ENCODE peak calls at places on chromosomes 2 and 18, in ten cellular contexts. One of them, this sample, is unnamed.

GRCh38 chr2:37713258-37713700 is 41.8 kb upstream of the CDC42EP3 start:
- DNase-seq in stimulated activated CD4-positive, alpha-beta T cell treated with anti-CD3 and anti-CD28 coated beads, Interleukin-4, amount 100 ng/mL, for 4 hours: no peak
- DNase-seq in HEK293T: no peak
- DNase-seq in GF-D8: no peak
- DNase-seq in stimulated activated CD8-positive, alpha-beta memory T cell treated with anti-CD3 and anti-CD28 coated beads, Interleukin-2, amount 100 ng/mL, for 48 hours: no peak
- DNase-seq in NCI-H446: no peak
- DNase-seq in HCT116: no peak
- DNase-seq in ELR: peak
- DNase-seq in endothelial cell of umbilical vein: no peak
- DNase-seq in PC-9: no peak
- DNase-seq in this sample: no peak

GRCh38 chr2:95348609-95349567 is 51.7 kb downstream of the KCNIP3 start:
- DNase-seq in stimulated activated CD4-positive, alpha-beta T cell treated with anti-CD3 and anti-CD28 coated beads, Interleukin-4, amount 100 ng/mL, for 4 hours: no peak
- DNase-seq in HEK293T: no peak
- DNase-seq in GF-D8: no peak
- DNase-seq in stimulated activated CD8-positive, alpha-beta memory T cell treated with anti-CD3 and anti-CD28 coated beads, Interleukin-2, amount 100 ng/mL, for 48 hours: no peak
- DNase-seq in NCI-H446: no peak
- DNase-seq in HCT116: no peak
- DNase-seq in ELR: peak
- DNase-seq in endothelial cell of umbilical vein: no peak
- DNase-seq in PC-9: no peak
- DNase-seq in this sample: no peak

GRCh38 chr2:70069049-70069448 is 18.2 kb upstream of the PCBP1 start:
- DNase-seq in stimulated activated CD4-positive, alpha-beta T cell treated with anti-CD3 and anti-CD28 coated beads, Interleukin-4, amount 100 ng/mL, for 4 hours: peak
- DNase-seq in HEK293T: no peak
- DNase-seq in GF-D8: no peak
- DNase-seq in stimulated activated CD8-positive, alpha-beta memory T cell treated with anti-CD3 and anti-CD28 coated beads, Interleukin-2, amount 100 ng/mL, for 48 hours: peak
- DNase-seq in NCI-H446: no peak
- DNase-seq in HCT116: no peak
- DNase-seq in ELR: peak
- DNase-seq in endothelial cell of umbilical vein: no peak
- DNase-seq in PC-9: no peak
- DNase-seq in this sample: no peak

GRCh38 chr2:1548910-1549673 is 135.8 kb downstream of the TPO start:
- DNase-seq in stimulated activated CD4-positive, alpha-beta T cell treated with anti-CD3 and anti-CD28 coated beads, Interleukin-4, amount 100 ng/mL, for 4 hours: no peak
- DNase-seq in HEK293T: no peak
- DNase-seq in GF-D8: no peak
- DNase-seq in stimulated activated CD8-positive, alpha-beta memory T cell treated with anti-CD3 and anti-CD28 coated beads, Interleukin-2, amount 100 ng/mL, for 48 hours: no peak
- DNase-seq in NCI-H446: no peak
- DNase-seq in HCT116: no peak
- DNase-seq in ELR: peak
- DNase-seq in endothelial cell of umbilical vein: no peak
- DNase-seq in PC-9: no peak
- DNase-seq in this sample: no peak

GRCh38 chr2:237464757-237465391 is 22.2 kb upstream of the MLPH start:
- DNase-seq in stimulated activated CD4-positive, alpha-beta T cell treated with anti-CD3 and anti-CD28 coated beads, Interleukin-4, amount 100 ng/mL, for 4 hours: no peak
- DNase-seq in HEK293T: no peak
- DNase-seq in GF-D8: no peak
- DNase-seq in stimulated activated CD8-positive, alpha-beta memory T cell treated with anti-CD3 and anti-CD28 coated beads, Interleukin-2, amount 100 ng/mL, for 48 hours: no peak
- DNase-seq in NCI-H446: no peak
- DNase-seq in HCT116: no peak
- DNase-seq in ELR: peak
- DNase-seq in endothelial cell of umbilical vein: no peak
- DNase-seq in PC-9: no peak
- DNase-seq in this sample: no peak

GRCh38 chr18:7568426-7568825 is 1.3 kb downstream of the PTPRM start:
- DNase-seq in stimulated activated CD4-positive, alpha-beta T cell treated with anti-CD3 and anti-CD28 coated beads, Interleukin-4, amount 100 ng/mL, for 4 hours: no peak
- DNase-seq in HEK293T: peak
- DNase-seq in GF-D8: no peak
- DNase-seq in stimulated activated CD8-positive, alpha-beta memory T cell treated with anti-CD3 and anti-CD28 coated beads, Interleukin-2, amount 100 ng/mL, for 48 hours: no peak
- DNase-seq in NCI-H446: no peak
- DNase-seq in HCT116: no peak
- DNase-seq in ELR: peak
- DNase-seq in endothelial cell of umbilical vein: peak
- DNase-seq in PC-9: no peak
- DNase-seq in this sample: no peak

GRCh38 chr2:159185401-159186130 is 100.9 kb downstream of the WDSUB1 start:
- DNase-seq in stimulated activated CD4-positive, alpha-beta T cell treated with anti-CD3 and anti-CD28 coated beads, Interleukin-4, amount 100 ng/mL, for 4 hours: no peak
- DNase-seq in HEK293T: peak
- DNase-seq in GF-D8: no peak
- DNase-seq in stimulated activated CD8-positive, alpha-beta memory T cell treated with anti-CD3 and anti-CD28 coated beads, Interleukin-2, amount 100 ng/mL, for 48 hours: no peak
- DNase-seq in NCI-H446: no peak
- DNase-seq in HCT116: peak
- DNase-seq in ELR: peak
- DNase-seq in endothelial cell of umbilical vein: peak
- DNase-seq in PC-9: no peak
- DNase-seq in this sample: peak

GRCh38 chr18:64219511-64219910 is 70.6 kb upstream of the LINC00305 start:
- DNase-seq in stimulated activated CD4-positive, alpha-beta T cell treated with anti-CD3 and anti-CD28 coated beads, Interleukin-4, amount 100 ng/mL, for 4 hours: no peak
- DNase-seq in HEK293T: no peak
- DNase-seq in GF-D8: no peak
- DNase-seq in stimulated activated CD8-positive, alpha-beta memory T cell treated with anti-CD3 and anti-CD28 coated beads, Interleukin-2, amount 100 ng/mL, for 48 hours: no peak
- DNase-seq in NCI-H446: no peak
- DNase-seq in HCT116: no peak
- DNase-seq in ELR: no peak
- DNase-seq in endothelial cell of umbilical vein: no peak
- DNase-seq in PC-9: no peak
- DNase-seq in this sample: no peak

GRCh38 chr2:143937563-143938346 is 582.2 kb downstream of the ZEB2 start:
- DNase-seq in stimulated activated CD4-positive, alpha-beta T cell treated with anti-CD3 and anti-CD28 coated beads, Interleukin-4, amount 100 ng/mL, for 4 hours: no peak
- DNase-seq in HEK293T: peak
- DNase-seq in GF-D8: no peak
- DNase-seq in stimulated activated CD8-positive, alpha-beta memory T cell treated with anti-CD3 and anti-CD28 coated beads, Interleukin-2, amount 100 ng/mL, for 48 hours: no peak
- DNase-seq in NCI-H446: no peak
- DNase-seq in HCT116: no peak
- DNase-seq in ELR: no peak
- DNase-seq in endothelial cell of umbilical vein: peak
- DNase-seq in PC-9: no peak
- DNase-seq in this sample: no peak

GRCh38 chr2:166627893-166628292 is 133.8 kb upstream of the SCN7A start:
- DNase-seq in stimulated activated CD4-positive, alpha-beta T cell treated with anti-CD3 and anti-CD28 coated beads, Interleukin-4, amount 100 ng/mL, for 4 hours: no peak
- DNase-seq in HEK293T: no peak
- DNase-seq in GF-D8: no peak
- DNase-seq in stimulated activated CD8-positive, alpha-beta memory T cell treated with anti-CD3 and anti-CD28 coated beads, Interleukin-2, amount 100 ng/mL, for 48 hours: no peak
- DNase-seq in NCI-H446: no peak
- DNase-seq in HCT116: no peak
- DNase-seq in ELR: no peak
- DNase-seq in endothelial cell of umbilical vein: no peak
- DNase-seq in PC-9: no peak
- DNase-seq in this sample: no peak

GRCh38 chr2:149383340-149383739 is 53.0 kb downstream of the LYPD6 start:
- DNase-seq in stimulated activated CD4-positive, alpha-beta T cell treated with anti-CD3 and anti-CD28 coated beads, Interleukin-4, amount 100 ng/mL, for 4 hours: no peak
- DNase-seq in HEK293T: no peak
- DNase-seq in GF-D8: no peak
- DNase-seq in stimulated activated CD8-positive, alpha-beta memory T cell treated with anti-CD3 and anti-CD28 coated beads, Interleukin-2, amount 100 ng/mL, for 48 hours: no peak
- DNase-seq in NCI-H446: no peak
- DNase-seq in HCT116: no peak
- DNase-seq in ELR: peak
- DNase-seq in endothelial cell of umbilical vein: no peak
- DNase-seq in PC-9: no peak
- DNase-seq in this sample: no peak

GRCh38 chr2:171109571-171109970 is 51.1 kb downstream of the TLK1 start:
- DNase-seq in stimulated activated CD4-positive, alpha-beta T cell treated with anti-CD3 and anti-CD28 coated beads, Interleukin-4, amount 100 ng/mL, for 4 hours: no peak
- DNase-seq in HEK293T: no peak
- DNase-seq in GF-D8: no peak
- DNase-seq in stimulated activated CD8-positive, alpha-beta memory T cell treated with anti-CD3 and anti-CD28 coated beads, Interleukin-2, amount 100 ng/mL, for 48 hours: no peak
- DNase-seq in NCI-H446: no peak
- DNase-seq in HCT116: no peak
- DNase-seq in ELR: no peak
- DNase-seq in endothelial cell of umbilical vein: no peak
- DNase-seq in PC-9: no peak
- DNase-seq in this sample: no peak

GRCh38 chr2:120239488-120240287 is 13.0 kb upstream of the RALB start:
- DNase-seq in stimulated activated CD4-positive, alpha-beta T cell treated with anti-CD3 and anti-CD28 coated beads, Interleukin-4, amount 100 ng/mL, for 4 hours: no peak
- DNase-seq in HEK293T: no peak
- DNase-seq in GF-D8: no peak
- DNase-seq in stimulated activated CD8-positive, alpha-beta memory T cell treated with anti-CD3 and anti-CD28 coated beads, Interleukin-2, amount 100 ng/mL, for 48 hours: no peak
- DNase-seq in NCI-H446: no peak
- DNase-seq in HCT116: no peak
- DNase-seq in ELR: peak
- DNase-seq in endothelial cell of umbilical vein: peak
- DNase-seq in PC-9: peak
- DNase-seq in this sample: no peak

GRCh38 chr2:181457121-181457740 is at the start of gene ITGA4:
- DNase-seq in stimulated activated CD4-positive, alpha-beta T cell treated with anti-CD3 and anti-CD28 coated beads, Interleukin-4, amount 100 ng/mL, for 4 hours: peak
- DNase-seq in HEK293T: peak
- DNase-seq in GF-D8: peak
- DNase-seq in stimulated activated CD8-positive, alpha-beta memory T cell treated with anti-CD3 and anti-CD28 coated beads, Interleukin-2, amount 100 ng/mL, for 48 hours: peak
- DNase-seq in NCI-H446: peak
- DNase-seq in HCT116: no peak
- DNase-seq in ELR: peak
- DNase-seq in endothelial cell of umbilical vein: peak
- DNase-seq in PC-9: peak
- DNase-seq in this sample: peak

GRCh38 chr2:240327566-240327965 is 107.9 kb upstream of the GPC1 start:
- DNase-seq in stimulated activated CD4-positive, alpha-beta T cell treated with anti-CD3 and anti-CD28 coated beads, Interleukin-4, amount 100 ng/mL, for 4 hours: no peak
- DNase-seq in HEK293T: no peak
- DNase-seq in GF-D8: no peak
- DNase-seq in stimulated activated CD8-positive, alpha-beta memory T cell treated with anti-CD3 and anti-CD28 coated beads, Interleukin-2, amount 100 ng/mL, for 48 hours: no peak
- DNase-seq in NCI-H446: no peak
- DNase-seq in HCT116: no peak
- DNase-seq in ELR: no peak
- DNase-seq in endothelial cell of umbilical vein: no peak
- DNase-seq in PC-9: no peak
- DNase-seq in this sample: no peak

GRCh38 chr18:3305354-3305762 is 43.4 kb downstream of the MYL12B start:
- DNase-seq in stimulated activated CD4-positive, alpha-beta T cell treated with anti-CD3 and anti-CD28 coated beads, Interleukin-4, amount 100 ng/mL, for 4 hours: no peak
- DNase-seq in HEK293T: no peak
- DNase-seq in GF-D8: no peak
- DNase-seq in stimulated activated CD8-positive, alpha-beta memory T cell treated with anti-CD3 and anti-CD28 coated beads, Interleukin-2, amount 100 ng/mL, for 48 hours: peak
- DNase-seq in NCI-H446: no peak
- DNase-seq in HCT116: no peak
- DNase-seq in ELR: peak
- DNase-seq in endothelial cell of umbilical vein: peak
- DNase-seq in PC-9: peak
- DNase-seq in this sample: no peak

GRCh38 chr2:230512955-230513748 is 97.2 kb downstream of the SP100 start:
- DNase-seq in stimulated activated CD4-positive, alpha-beta T cell treated with anti-CD3 and anti-CD28 coated beads, Interleukin-4, amount 100 ng/mL, for 4 hours: no peak
- DNase-seq in HEK293T: no peak
- DNase-seq in GF-D8: no peak
- DNase-seq in stimulated activated CD8-positive, alpha-beta memory T cell treated with anti-CD3 and anti-CD28 coated beads, Interleukin-2, amount 100 ng/mL, for 48 hours: no peak
- DNase-seq in NCI-H446: no peak
- DNase-seq in HCT116: no peak
- DNase-seq in ELR: peak
- DNase-seq in endothelial cell of umbilical vein: peak
- DNase-seq in PC-9: peak
- DNase-seq in this sample: no peak

GRCh38 chr18:41323044-41323443 is 632.0 kb upstream of the PIK3C3 start:
- DNase-seq in stimulated activated CD4-positive, alpha-beta T cell treated with anti-CD3 and anti-CD28 coated beads, Interleukin-4, amount 100 ng/mL, for 4 hours: no peak
- DNase-seq in HEK293T: no peak
- DNase-seq in GF-D8: no peak
- DNase-seq in stimulated activated CD8-positive, alpha-beta memory T cell treated with anti-CD3 and anti-CD28 coated beads, Interleukin-2, amount 100 ng/mL, for 48 hours: no peak
- DNase-seq in NCI-H446: no peak
- DNase-seq in HCT116: no peak
- DNase-seq in ELR: peak
- DNase-seq in endothelial cell of umbilical vein: peak
- DNase-seq in PC-9: no peak
- DNase-seq in this sample: no peak

GRCh38 chr2:160381425-160381951 is 112.1 kb downstream of the RBMS1 start:
- DNase-seq in stimulated activated CD4-positive, alpha-beta T cell treated with anti-CD3 and anti-CD28 coated beads, Interleukin-4, amount 100 ng/mL, for 4 hours: no peak
- DNase-seq in HEK293T: no peak
- DNase-seq in GF-D8: peak
- DNase-seq in stimulated activated CD8-positive, alpha-beta memory T cell treated with anti-CD3 and anti-CD28 coated beads, Interleukin-2, amount 100 ng/mL, for 48 hours: no peak
- DNase-seq in NCI-H446: no peak
- DNase-seq in HCT116: no peak
- DNase-seq in ELR: no peak
- DNase-seq in endothelial cell of umbilical vein: peak
- DNase-seq in PC-9: no peak
- DNase-seq in this sample: no peak

GRCh38 chr2:120886534-120886961 is 150.9 kb downstream of the GLI2 start:
- DNase-seq in stimulated activated CD4-positive, alpha-beta T cell treated with anti-CD3 and anti-CD28 coated beads, Interleukin-4, amount 100 ng/mL, for 4 hours: no peak
- DNase-seq in HEK293T: no peak
- DNase-seq in GF-D8: no peak
- DNase-seq in stimulated activated CD8-positive, alpha-beta memory T cell treated with anti-CD3 and anti-CD28 coated beads, Interleukin-2, amount 100 ng/mL, for 48 hours: no peak
- DNase-seq in NCI-H446: no peak
- DNase-seq in HCT116: no peak
- DNase-seq in ELR: no peak
- DNase-seq in endothelial cell of umbilical vein: no peak
- DNase-seq in PC-9: no peak
- DNase-seq in this sample: no peak

GRCh38 chr2:65057391-65058052 is 1.3 kb downstream of the CEP68 start:
- DNase-seq in stimulated activated CD4-positive, alpha-beta T cell treated with anti-CD3 and anti-CD28 coated beads, Interleukin-4, amount 100 ng/mL, for 4 hours: no peak
- DNase-seq in HEK293T: no peak
- DNase-seq in GF-D8: peak
- DNase-seq in stimulated activated CD8-positive, alpha-beta memory T cell treated with anti-CD3 and anti-CD28 coated beads, Interleukin-2, amount 100 ng/mL, for 48 hours: no peak
- DNase-seq in NCI-H446: no peak
- DNase-seq in HCT116: no peak
- DNase-seq in ELR: peak
- DNase-seq in endothelial cell of umbilical vein: peak
- DNase-seq in PC-9: peak
- DNase-seq in this sample: no peak

GRCh38 chr18:25164837-25165791 is 186.9 kb downstream of the ZNF521 start:
- DNase-seq in stimulated activated CD4-positive, alpha-beta T cell treated with anti-CD3 and anti-CD28 coated beads, Interleukin-4, amount 100 ng/mL, for 4 hours: no peak
- DNase-seq in HEK293T: peak
- DNase-seq in GF-D8: no peak
- DNase-seq in stimulated activated CD8-positive, alpha-beta memory T cell treated with anti-CD3 and anti-CD28 coated beads, Interleukin-2, amount 100 ng/mL, for 48 hours: no peak
- DNase-seq in NCI-H446: no peak
- DNase-seq in HCT116: no peak
- DNase-seq in ELR: no peak
- DNase-seq in endothelial cell of umbilical vein: peak
- DNase-seq in PC-9: no peak
- DNase-seq in this sample: no peak

GRCh38 chr2:14257801-14258507 is 374.6 kb upstream of the LRATD1 start:
- DNase-seq in stimulated activated CD4-positive, alpha-beta T cell treated with anti-CD3 and anti-CD28 coated beads, Interleukin-4, amount 100 ng/mL, for 4 hours: no peak
- DNase-seq in HEK293T: no peak
- DNase-seq in GF-D8: no peak
- DNase-seq in stimulated activated CD8-positive, alpha-beta memory T cell treated with anti-CD3 and anti-CD28 coated beads, Interleukin-2, amount 100 ng/mL, for 48 hours: no peak
- DNase-seq in NCI-H446: no peak
- DNase-seq in HCT116: no peak
- DNase-seq in ELR: peak
- DNase-seq in endothelial cell of umbilical vein: no peak
- DNase-seq in PC-9: no peak
- DNase-seq in this sample: no peak

GRCh38 chr2:66438498-66439290 is 3.8 kb downstream of the MEIS1 start:
- DNase-seq in stimulated activated CD4-positive, alpha-beta T cell treated with anti-CD3 and anti-CD28 coated beads, Interleukin-4, amount 100 ng/mL, for 4 hours: no peak
- DNase-seq in HEK293T: no peak
- DNase-seq in GF-D8: no peak
- DNase-seq in stimulated activated CD8-positive, alpha-beta memory T cell treated with anti-CD3 and anti-CD28 coated beads, Interleukin-2, amount 100 ng/mL, for 48 hours: no peak
- DNase-seq in NCI-H446: no peak
- DNase-seq in HCT116: no peak
- DNase-seq in ELR: peak
- DNase-seq in endothelial cell of umbilical vein: peak
- DNase-seq in PC-9: no peak
- DNase-seq in this sample: no peak

GRCh38 chr2:102226171-102226570 is 39.3 kb downstream of the IL1RL2 start:
- DNase-seq in stimulated activated CD4-positive, alpha-beta T cell treated with anti-CD3 and anti-CD28 coated beads, Interleukin-4, amount 100 ng/mL, for 4 hours: no peak
- DNase-seq in HEK293T: no peak
- DNase-seq in GF-D8: no peak
- DNase-seq in stimulated activated CD8-positive, alpha-beta memory T cell treated with anti-CD3 and anti-CD28 coated beads, Interleukin-2, amount 100 ng/mL, for 48 hours: no peak
- DNase-seq in NCI-H446: no peak
- DNase-seq in HCT116: no peak
- DNase-seq in ELR: no peak
- DNase-seq in endothelial cell of umbilical vein: peak
- DNase-seq in PC-9: no peak
- DNase-seq in this sample: no peak

GRCh38 chr2:219160186-219161017 is at the start of gene NHEJ1:
- DNase-seq in stimulated activated CD4-positive, alpha-beta T cell treated with anti-CD3 and anti-CD28 coated beads, Interleukin-4, amount 100 ng/mL, for 4 hours: peak
- DNase-seq in HEK293T: peak
- DNase-seq in GF-D8: peak
- DNase-seq in stimulated activated CD8-positive, alpha-beta memory T cell treated with anti-CD3 and anti-CD28 coated beads, Interleukin-2, amount 100 ng/mL, for 48 hours: peak
- DNase-seq in NCI-H446: peak
- DNase-seq in HCT116: peak
- DNase-seq in ELR: peak
- DNase-seq in endothelial cell of umbilical vein: peak
- DNase-seq in PC-9: peak
- DNase-seq in this sample: peak

GRCh38 chr2:121501070-121501469 is 29.6 kb upstream of the RNU4ATAC start:
- DNase-seq in stimulated activated CD4-positive, alpha-beta T cell treated with anti-CD3 and anti-CD28 coated beads, Interleukin-4, amount 100 ng/mL, for 4 hours: no peak
- DNase-seq in HEK293T: no peak
- DNase-seq in GF-D8: no peak
- DNase-seq in stimulated activated CD8-positive, alpha-beta memory T cell treated with anti-CD3 and anti-CD28 coated beads, Interleukin-2, amount 100 ng/mL, for 48 hours: no peak
- DNase-seq in NCI-H446: no peak
- DNase-seq in HCT116: no peak
- DNase-seq in ELR: peak
- DNase-seq in endothelial cell of umbilical vein: no peak
- DNase-seq in PC-9: no peak
- DNase-seq in this sample: no peak

GRCh38 chr18:58716046-58716766 is 44.9 kb downstream of the MALT1 start:
- DNase-seq in stimulated activated CD4-positive, alpha-beta T cell treated with anti-CD3 and anti-CD28 coated beads, Interleukin-4, amount 100 ng/mL, for 4 hours: no peak
- DNase-seq in HEK293T: no peak
- DNase-seq in GF-D8: no peak
- DNase-seq in stimulated activated CD8-positive, alpha-beta memory T cell treated with anti-CD3 and anti-CD28 coated beads, Interleukin-2, amount 100 ng/mL, for 48 hours: no peak
- DNase-seq in NCI-H446: no peak
- DNase-seq in HCT116: no peak
- DNase-seq in ELR: no peak
- DNase-seq in endothelial cell of umbilical vein: no peak
- DNase-seq in PC-9: no peak
- DNase-seq in this sample: no peak

This sample was measured in NCI-H460.